ENCODE peak calls at places on chromosome 13, in eight cellular contexts. G is ascending aorta; U is breast epithelium; Y is T1000; C is mucosa of descending colon; H is colonic mucosa; F is activated naive CD8-positive, alpha-beta T cell treated with anti-CD3 and anti-CD28 coated beads, Interleukin-2, amount 50 U/mL, for 24 hours; I is ovary. J is an unnamed sample.

GRCh38 chr13:53200498-53201453 is 172.2 kb downstream of the OLFM4 start:
- DNase-seq in G (no peak), U (peak), Y (no peak), C (peak), H (peak), F (peak), I (peak), J (no peak)

GRCh38 chr13:72782717-72783116 is 784 bp downstream of the PIBF1 start:
- DNase-seq in G (no peak), U (no peak), Y (no peak), C (no peak), H (no peak), F (no peak), I (no peak), J (no peak)

GRCh38 chr13:87172166-87172825 is 498.9 kb upstream of the SLITRK5 start:
- DNase-seq in G (no peak), U (no peak), Y (no peak), C (no peak), H (no peak), F (no peak), I (no peak), J (no peak)

GRCh38 chr13:48334534-48335127 is 31.1 kb downstream of the RB1 start:
- DNase-seq in G (no peak), U (no peak), Y (no peak), C (no peak), H (no peak), F (no peak), I (no peak), J (no peak)

GRCh38 chr13:46288570-46289259 is 77.0 kb downstream of the LRRC63 start:
- DNase-seq in G (no peak), U (no peak), Y (no peak), C (no peak), H (no peak), F (no peak), I (no peak), J (peak)

GRCh38 chr13:22740264-22740663 is 440.5 kb upstream of the SGCG start:
- DNase-seq in G (no peak), U (no peak), Y (no peak), C (no peak), H (no peak), F (no peak), I (no peak), J (no peak)

GRCh38 chr13:114017028-114017630 is 43.3 kb upstream of the C13orf46 start:
- DNase-seq in G (no peak), U (no peak), Y (no peak), C (no peak), H (no peak), F (no peak), I (no peak), J (no peak)

GRCh38 chr13:20058476-20058875 is 99.9 kb downstream of the ZMYM2 start:
- DNase-seq in G (no peak), U (no peak), Y (no peak), C (no peak), H (no peak), F (no peak), I (no peak), J (no peak)

GRCh38 chr13:48723168-48723567 is 69.4 kb downstream of the CYSLTR2 start:
- DNase-seq in G (no peak), U (no peak), Y (no peak), C (no peak), H (no peak), F (no peak), I (no peak), J (no peak)

GRCh38 chr13:113413898-113414282 is 39.4 kb downstream of the ADPRHL1 start:
- DNase-seq in G (peak), U (no peak), Y (no peak), C (no peak), H (peak), F (no peak), I (no peak), J (no peak)

GRCh38 chr13:111515648-111516047 is 195.2 kb downstream of the TEX29 start:
- DNase-seq in G (no peak), U (peak), Y (no peak), C (peak), H (no peak), F (no peak), I (no peak), J (no peak)

GRCh38 chr13:93079294-93079693 is 147.3 kb upstream of the GPC6 start:
- DNase-seq in G (no peak), U (no peak), Y (no peak), C (no peak), H (no peak), F (no peak), I (no peak), J (no peak)

GRCh38 chr13:33677215-33677614 is 140.7 kb upstream of the RFC3 start:
- DNase-seq in G (no peak), U (no peak), Y (no peak), C (no peak), H (no peak), F (no peak), I (no peak), J (no peak)

J was measured in Calu3.